ENCODE peak calls at places on chromosome 2, in nine cellular contexts. One of them, this sample, is unnamed. For H3K4me1, the result is how much of the 10 kb centered on the place peaks cover.

GRCh38 chr2:37571571-37572136 is 99.8 kb downstream of the CDC42EP3 start:
- DNase-seq in heart left ventricle: no peak
- DNase-seq in esophagus squamous epithelium: no peak
- DNase-seq in spleen: no peak
- DNase-seq in A673: no peak
- DNase-seq in colonic mucosa: no peak
- DNase-seq in lung: no peak
- DNase-seq in BE2C: no peak
- DNase-seq in breast epithelium: no peak
- DNase-seq in this sample: no peak

GRCh38 chr2:231356474-231356849 is 39.0 kb upstream of the B3GNT7 start:
- DNase-seq in colonic mucosa: no peak
- DNase-seq in BE2C: no peak
- DNase-seq in spleen: no peak
- DNase-seq in lung: no peak
- DNase-seq in breast epithelium: no peak
- DNase-seq in esophagus squamous epithelium: no peak
- DNase-seq in A673: no peak
- DNase-seq in heart left ventricle: no peak
- DNase-seq in this sample: no peak

GRCh38 chr2:64750817-64751285 is 97.1 kb upstream of the SERTAD2 start:
- DNase-seq in A673: peak
- DNase-seq in BE2C: peak
- DNase-seq in heart left ventricle: peak
- DNase-seq in spleen: peak
- DNase-seq in colonic mucosa: peak
- DNase-seq in esophagus squamous epithelium: peak
- DNase-seq in lung: peak
- DNase-seq in breast epithelium: peak
- DNase-seq in this sample: peak

GRCh38 chr2:70767094-70767698 is 804 bp downstream of the ADD2 start:
- DNase-seq in colonic mucosa: no peak
- DNase-seq in heart left ventricle: no peak
- DNase-seq in A673: no peak
- DNase-seq in esophagus squamous epithelium: no peak
- DNase-seq in lung: no peak
- DNase-seq in breast epithelium: no peak
- DNase-seq in BE2C: peak
- DNase-seq in spleen: peak
- DNase-seq in this sample: peak

GRCh38 chr2:221025397-221025796 is 546.7 kb downstream of the EPHA4 start:
- DNase-seq in heart left ventricle: no peak
- DNase-seq in breast epithelium: no peak
- DNase-seq in A673: no peak
- DNase-seq in BE2C: no peak
- DNase-seq in colonic mucosa: no peak
- DNase-seq in esophagus squamous epithelium: no peak
- DNase-seq in lung: no peak
- DNase-seq in spleen: no peak
- DNase-seq in this sample: no peak

GRCh38 chr2:190835303-190835930 is 45.2 kb upstream of the GLS start:
- DNase-seq in BE2C: no peak
- DNase-seq in colonic mucosa: no peak
- DNase-seq in A673: no peak
- DNase-seq in spleen: no peak
- DNase-seq in heart left ventricle: peak
- DNase-seq in breast epithelium: peak
- DNase-seq in lung: no peak
- DNase-seq in esophagus squamous epithelium: no peak
- DNase-seq in this sample: peak

GRCh38 chr2:224982910-224983688 is 59.2 kb downstream of the DOCK10 start:
- DNase-seq in breast epithelium: no peak
- DNase-seq in spleen: no peak
- DNase-seq in lung: no peak
- DNase-seq in esophagus squamous epithelium: no peak
- DNase-seq in colonic mucosa: no peak
- DNase-seq in A673: no peak
- DNase-seq in heart left ventricle: no peak
- DNase-seq in BE2C: no peak
- DNase-seq in this sample: peak

GRCh38 chr2:231010201-231010730 is 14.3 kb downstream of the SPATA3 start:
- DNase-seq in breast epithelium: no peak
- DNase-seq in BE2C: no peak
- DNase-seq in A673: no peak
- DNase-seq in colonic mucosa: no peak
- DNase-seq in heart left ventricle: no peak
- DNase-seq in lung: no peak
- DNase-seq in spleen: no peak
- DNase-seq in esophagus squamous epithelium: no peak
- DNase-seq in this sample: no peak

GRCh38 chr2:15749460-15750432 is 158.1 kb downstream of the DDX1 start:
- DNase-seq in lung: no peak
- DNase-seq in esophagus squamous epithelium: no peak
- DNase-seq in BE2C: no peak
- DNase-seq in breast epithelium: no peak
- DNase-seq in heart left ventricle: peak
- DNase-seq in A673: no peak
- DNase-seq in colonic mucosa: no peak
- DNase-seq in spleen: no peak
- DNase-seq in this sample: no peak

GRCh38 chr2:42101641-42102605 is 54.1 kb downstream of the PKDCC start:
- DNase-seq in lung: peak
- DNase-seq in heart left ventricle: peak
- DNase-seq in spleen: peak
- DNase-seq in esophagus squamous epithelium: peak
- DNase-seq in breast epithelium: peak
- DNase-seq in A673: peak
- DNase-seq in BE2C: no peak
- DNase-seq in colonic mucosa: peak
- DNase-seq in this sample: peak

GRCh38 chr2:190547914-190548313 is 13.4 kb upstream of the NEMP2 start:
- DNase-seq in A673: no peak
- DNase-seq in lung: no peak
- DNase-seq in spleen: no peak
- DNase-seq in esophagus squamous epithelium: no peak
- DNase-seq in colonic mucosa: no peak
- DNase-seq in heart left ventricle: no peak
- DNase-seq in breast epithelium: no peak
- DNase-seq in BE2C: no peak
- DNase-seq in this sample: no peak

GRCh38 chr2:239137890-239138283 is 262.9 kb downstream of the HDAC4 start:
- DNase-seq in lung: no peak
- DNase-seq in breast epithelium: no peak
- DNase-seq in colonic mucosa: no peak
- DNase-seq in heart left ventricle: no peak
- DNase-seq in A673: no peak
- DNase-seq in BE2C: no peak
- DNase-seq in spleen: no peak
- DNase-seq in esophagus squamous epithelium: no peak
- DNase-seq in this sample: no peak

GRCh38 chr2:184504252-184504651 is 94.1 kb upstream of the ZNF804A start:
- DNase-seq in colonic mucosa: no peak
- DNase-seq in spleen: no peak
- DNase-seq in lung: no peak
- DNase-seq in heart left ventricle: no peak
- DNase-seq in esophagus squamous epithelium: no peak
- DNase-seq in A673: no peak
- DNase-seq in breast epithelium: no peak
- DNase-seq in BE2C: no peak
- DNase-seq in this sample: no peak

GRCh38 chr2:169468841-169469240 is 10.5 kb upstream of the BBS5 start:
- DNase-seq in BE2C: no peak
- DNase-seq in breast epithelium: no peak
- DNase-seq in spleen: no peak
- DNase-seq in heart left ventricle: no peak
- DNase-seq in lung: no peak
- DNase-seq in A673: no peak
- DNase-seq in esophagus squamous epithelium: no peak
- DNase-seq in colonic mucosa: no peak
- DNase-seq in this sample: no peak

GRCh38 chr2:197307236-197307932 is 3.2 kb downstream of the ANKRD44 start:
- DNase-seq in lung: no peak
- DNase-seq in heart left ventricle: no peak
- DNase-seq in breast epithelium: no peak
- DNase-seq in colonic mucosa: no peak
- DNase-seq in BE2C: peak
- DNase-seq in spleen: no peak
- DNase-seq in A673: peak
- DNase-seq in esophagus squamous epithelium: no peak
- DNase-seq in this sample: no peak

DNA sequence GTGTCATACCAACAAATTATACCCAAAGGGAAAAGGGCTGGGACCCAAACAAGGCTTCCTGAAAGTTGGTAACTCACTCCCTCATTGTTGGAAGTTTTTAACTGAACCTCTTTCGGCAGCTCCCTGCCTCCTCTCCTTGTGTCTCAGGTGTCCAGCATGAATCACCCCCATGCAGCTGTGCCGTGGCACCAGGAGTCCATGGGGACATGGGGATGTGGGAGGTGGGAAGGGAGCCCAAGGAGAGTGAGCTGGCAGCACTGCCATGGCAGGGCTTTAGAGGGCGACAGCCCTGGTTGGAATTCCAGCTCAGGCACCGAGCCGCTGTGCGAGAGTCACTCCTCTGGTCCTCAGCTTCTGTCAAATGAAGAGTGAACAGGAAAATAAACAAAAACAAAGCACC is 12.5 kb upstream of the GYPC start:
- DNase-seq in esophagus squamous epithelium: no peak
- DNase-seq in spleen: no peak
- DNase-seq in lung: peak
- DNase-seq in breast epithelium: no peak
- DNase-seq in heart left ventricle: no peak
- DNase-seq in BE2C: no peak
- DNase-seq in A673: no peak
- DNase-seq in colonic mucosa: no peak
- DNase-seq in this sample: no peak
- TF ChIP-seq CTCF in esophagus squamous epithelium: no peak
- TF ChIP-seq CTCF in spleen: no peak
- TF ChIP-seq CTCF in lung: no peak
- TF ChIP-seq CTCF in breast epithelium: no peak
- TF ChIP-seq CTCF in heart left ventricle: no peak
- TF ChIP-seq CTCF in BE2C: no peak
- TF ChIP-seq CTCF in A673: no peak
- TF ChIP-seq CTCF in colonic mucosa: no peak
- TF ChIP-seq CTCF in this sample: no peak

GRCh38 chr2:203915256-203915655 is 21.3 kb upstream of the ICOS start:
- DNase-seq in spleen: no peak
- DNase-seq in BE2C: no peak
- DNase-seq in heart left ventricle: no peak
- DNase-seq in colonic mucosa: no peak
- DNase-seq in esophagus squamous epithelium: no peak
- DNase-seq in lung: no peak
- DNase-seq in A673: no peak
- DNase-seq in breast epithelium: no peak
- DNase-seq in this sample: no peak
- H3K4me3 ChIP-seq in spleen: no peak
- H3K4me3 ChIP-seq in BE2C: no peak
- H3K4me3 ChIP-seq in heart left ventricle: no peak
- H3K4me3 ChIP-seq in colonic mucosa: no peak
- H3K4me3 ChIP-seq in esophagus squamous epithelium: no peak
- H3K4me3 ChIP-seq in lung: no peak
- H3K4me3 ChIP-seq in A673: no peak
- H3K4me3 ChIP-seq in breast epithelium: peak
- H3K4me3 ChIP-seq in this sample: no peak

GRCh38 chr2:141957321-141957720 is 173.5 kb downstream of the LRP1B start:
- DNase-seq in breast epithelium: no peak
- DNase-seq in lung: no peak
- DNase-seq in heart left ventricle: no peak
- DNase-seq in esophagus squamous epithelium: no peak
- DNase-seq in colonic mucosa: no peak
- DNase-seq in A673: no peak
- DNase-seq in spleen: no peak
- DNase-seq in BE2C: no peak
- DNase-seq in this sample: no peak
- H3K4me1 ChIP-seq in breast epithelium: under half
- H3K4me1 ChIP-seq in lung: under half
- H3K4me1 ChIP-seq in heart left ventricle: under half
- H3K4me1 ChIP-seq in esophagus squamous epithelium: under half
- H3K4me1 ChIP-seq in colonic mucosa: under half
- H3K4me1 ChIP-seq in A673: under half
- H3K4me1 ChIP-seq in spleen: under half
- H3K4me1 ChIP-seq in BE2C: under half
- H3K4me1 ChIP-seq in this sample: under half

GRCh38 chr2:60555794-60556161 is 2.3 kb upstream of the BCL11A start:
- DNase-seq in lung: no peak
- DNase-seq in heart left ventricle: no peak
- DNase-seq in colonic mucosa: no peak
- DNase-seq in esophagus squamous epithelium: no peak
- DNase-seq in breast epithelium: no peak
- DNase-seq in A673: no peak
- DNase-seq in BE2C: no peak
- DNase-seq in spleen: no peak
- DNase-seq in this sample: no peak

GRCh38 chr2:60554649-60555065 is 1.2 kb upstream of the BCL11A start:
- DNase-seq in colonic mucosa: peak
- DNase-seq in esophagus squamous epithelium: no peak
- DNase-seq in BE2C: peak
- DNase-seq in A673: peak
- DNase-seq in lung: no peak
- DNase-seq in heart left ventricle: no peak
- DNase-seq in spleen: peak
- DNase-seq in breast epithelium: no peak
- DNase-seq in this sample: peak

GRCh38 chr2:60556441-60556997 is 3.1 kb upstream of the BCL11A start:
- DNase-seq in spleen: peak
- DNase-seq in breast epithelium: no peak
- DNase-seq in esophagus squamous epithelium: no peak
- DNase-seq in BE2C: no peak
- DNase-seq in colonic mucosa: peak
- DNase-seq in heart left ventricle: peak
- DNase-seq in lung: no peak
- DNase-seq in A673: no peak
- DNase-seq in this sample: no peak

GRCh38 chr2:60553992-60554648 is 666 bp upstream of the BCL11A start:
- DNase-seq in breast epithelium: no peak
- DNase-seq in BE2C: peak
- DNase-seq in lung: peak
- DNase-seq in heart left ventricle: peak
- DNase-seq in spleen: peak
- DNase-seq in esophagus squamous epithelium: no peak
- DNase-seq in A673: peak
- DNase-seq in colonic mucosa: peak
- DNase-seq in this sample: peak

DNA sequence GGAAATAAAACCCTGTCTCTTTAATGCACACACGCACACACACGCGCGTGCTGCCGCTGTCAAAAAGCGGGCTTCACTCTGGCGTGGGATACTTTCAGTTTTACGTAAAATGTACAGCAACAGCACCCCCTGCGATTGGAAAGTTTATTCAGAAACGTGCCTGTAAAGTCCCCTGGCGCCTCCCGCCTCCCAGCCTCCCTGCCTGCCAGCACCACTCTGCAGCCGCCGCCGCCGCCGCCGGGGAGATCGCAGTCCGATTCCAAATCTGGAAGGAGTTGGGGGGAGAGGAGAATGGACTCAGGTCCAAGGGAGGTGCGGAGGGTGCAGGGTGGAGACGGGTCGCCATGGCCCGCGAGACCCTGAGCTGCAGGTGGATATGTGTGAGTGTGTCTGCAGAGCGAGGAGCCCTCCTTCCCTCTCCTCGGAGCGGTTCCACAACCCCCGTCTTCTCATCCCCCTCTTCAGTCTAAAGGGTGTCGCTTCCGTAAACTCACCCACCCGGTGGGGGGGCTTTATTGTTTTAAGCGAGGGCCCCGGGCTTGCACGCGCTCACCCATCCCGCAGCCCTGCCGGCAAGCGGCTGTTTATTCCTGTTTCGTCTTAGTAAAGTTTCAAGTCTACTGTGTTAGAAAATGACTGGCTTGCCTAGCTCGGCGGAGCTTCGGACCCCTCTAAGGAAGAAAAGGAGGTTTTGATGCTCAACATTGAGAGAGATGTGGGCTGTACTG is 1.8 kb upstream of the BCL11A start:
- DNase-seq in lung: peak
- DNase-seq in colonic mucosa: peak
- DNase-seq in A673: peak
- DNase-seq in BE2C: peak
- DNase-seq in esophagus squamous epithelium: no peak
- DNase-seq in heart left ventricle: peak
- DNase-seq in breast epithelium: peak
- DNase-seq in spleen: peak
- DNase-seq in this sample: peak
- TF ChIP-seq CTCF in lung: no peak
- TF ChIP-seq CTCF in colonic mucosa: peak
- TF ChIP-seq CTCF in A673: peak
- TF ChIP-seq CTCF in BE2C: peak
- TF ChIP-seq CTCF in esophagus squamous epithelium: peak
- TF ChIP-seq CTCF in heart left ventricle: no peak
- TF ChIP-seq CTCF in breast epithelium: peak
- TF ChIP-seq CTCF in spleen: peak
- TF ChIP-seq CTCF in this sample: peak